ENCODE peak calls at places on chromosomes 4 and X, in four cellular contexts. Y, I, N and Q are unnamed samples.

GRCh38 chr4:114040319-114041116 is 61.1 kb upstream of the ARSJ start:
- DNase-seq in Y (peak; percentile 36), I (no peak), N (no peak), Q (peak; percentile 26)

GRCh38 chrX:115068896-115069295 is 51.5 kb upstream of the IL13RA2 start:
- DNase-seq in Y (no peak), I (no peak), N (no peak), Q (no peak)

GRCh38 chrX:151753313-151754041 is 18.9 kb downstream of the CNGA2 start:
- DNase-seq in Y (no peak), I (peak; percentile 13), N (peak; percentile 50), Q (peak; percentile 2)

GRCh38 chr4:185730849-185731608 is 81.0 kb downstream of the SORBS2 start:
- DNase-seq in Y (no peak), I (no peak), N (no peak), Q (no peak)

GRCh38 chr4:130077275-130077674 is 981.3 kb downstream of the C4orf33 start:
- DNase-seq in Y (no peak), I (no peak), N (no peak), Q (no peak)

GRCh38 chrX:24019448-24019847 is 7.5 kb downstream of the KLHL15 start:
- DNase-seq in Y (no peak), I (no peak), N (no peak), Q (no peak)

GRCh38 chr4:39825741-39826231 is 127.8 kb downstream of the UBE2K start:
- DNase-seq in Y (no peak), I (no peak), N (peak; percentile 23), Q (peak; percentile 71)

GRCh38 chr4:81255524-81255923 is 40.5 kb upstream of the PRKG2 start:
- DNase-seq in Y (no peak), I (no peak), N (no peak), Q (peak; percentile 93)

GRCh38 chr4:26191353-26191752 is 129.5 kb upstream of the RBPJ start:
- DNase-seq in Y (no peak), I (no peak), N (no peak), Q (peak; percentile 41)

GRCh38 chr4:211033-211511 is 86.8 kb downstream of the ZNF718 start:
- DNase-seq in Y (peak; percentile 28), I (no peak), N (no peak), Q (no peak)

GRCh38 chrX:39756086-39756883 is 341.5 kb downstream of the BCOR start:
- DNase-seq in Y (no peak), I (no peak), N (no peak), Q (no peak)

GRCh38 chr4:59223292-59223941 is 1976.7 kb upstream of the ADGRL3 start:
- DNase-seq in Y (no peak), I (no peak), N (no peak), Q (no peak)

GRCh38 chr4:71065991-71066390 is 72.5 kb downstream of the DCK start:
- DNase-seq in Y (no peak), I (no peak), N (no peak), Q (no peak)

GRCh38 chr4:2254665-2255500 is 7.0 kb downstream of the MXD4 start:
- DNase-seq in Y (no peak), I (no peak), N (no peak), Q (no peak)

GRCh38 chr4:85677286-85677685 is 202.3 kb downstream of the ARHGAP24 start:
- DNase-seq in Y (no peak), I (no peak), N (no peak), Q (no peak)

GRCh38 chr4:184722798-184723197 is 11.1 kb downstream of the CENPU start:
- DNase-seq in Y (no peak), I (no peak), N (no peak), Q (no peak)

GRCh38 chrX:140524556-140524955 is 19.7 kb upstream of the SOX3 start:
- DNase-seq in Y (no peak), I (no peak), N (no peak), Q (peak; percentile 55)

GRCh38 chr4:184765473-184766346 is 31.8 kb upstream of the CENPU start:
- DNase-seq in Y (no peak), I (no peak), N (no peak), Q (no peak)

GRCh38 chr4:142480244-142480643 is 365.9 kb downstream of the INPP4B start:
- DNase-seq in Y (no peak), I (no peak), N (no peak), Q (peak; percentile 37)

GRCh38 chr4:43330288-43330687 is 437.8 kb downstream of the GRXCR1 start:
- DNase-seq in Y (no peak), I (no peak), N (no peak), Q (peak; percentile 75)

GRCh38 chr4:53321988-53322289 is 43.9 kb downstream of the SCFD2 start:
- DNase-seq in Y (no peak), I (no peak), N (no peak), Q (no peak)

GRCh38 chr4:6252051-6252450 is 17.6 kb upstream of the WFS1 start:
- DNase-seq in Y (no peak), I (no peak), N (no peak), Q (no peak)

GRCh38 chr4:38322709-38323108 is 341.3 kb upstream of the KLF3 start:
- DNase-seq in Y (no peak), I (no peak), N (no peak), Q (peak; percentile 87)

GRCh38 chr4:165872443-165873297 is at the start of gene TLL1:
- DNase-seq in Y (no peak), I (no peak), N (peak; percentile 5), Q (no peak)

GRCh38 chr4:123892368-123892961 is 495.9 kb downstream of the SPRY1 start:
- DNase-seq in Y (no peak), I (no peak), N (no peak), Q (peak; percentile 0)

GRCh38 chr4:123893746-123894095 is 497.1 kb downstream of the SPRY1 start:
- DNase-seq in Y (no peak), I (no peak), N (no peak), Q (peak; percentile 34)

GRCh38 chr4:123890889-123891288 is 494.3 kb downstream of the SPRY1 start:
- DNase-seq in Y (no peak), I (no peak), N (no peak), Q (no peak)

GRCh38 chr4:123891901-123892300 is 495.3 kb downstream of the SPRY1 start:
- DNase-seq in Y (no peak), I (no peak), N (no peak), Q (no peak)

GRCh38 chr4:123892997-123893745 is 496.6 kb downstream of the SPRY1 start:
- DNase-seq in Y (no peak), I (peak; percentile 86), N (no peak), Q (peak; percentile 24)
- TF ChIP-seq USF2 in Y (no peak), I (no peak), N (no peak), Q (no peak)

DNA sequence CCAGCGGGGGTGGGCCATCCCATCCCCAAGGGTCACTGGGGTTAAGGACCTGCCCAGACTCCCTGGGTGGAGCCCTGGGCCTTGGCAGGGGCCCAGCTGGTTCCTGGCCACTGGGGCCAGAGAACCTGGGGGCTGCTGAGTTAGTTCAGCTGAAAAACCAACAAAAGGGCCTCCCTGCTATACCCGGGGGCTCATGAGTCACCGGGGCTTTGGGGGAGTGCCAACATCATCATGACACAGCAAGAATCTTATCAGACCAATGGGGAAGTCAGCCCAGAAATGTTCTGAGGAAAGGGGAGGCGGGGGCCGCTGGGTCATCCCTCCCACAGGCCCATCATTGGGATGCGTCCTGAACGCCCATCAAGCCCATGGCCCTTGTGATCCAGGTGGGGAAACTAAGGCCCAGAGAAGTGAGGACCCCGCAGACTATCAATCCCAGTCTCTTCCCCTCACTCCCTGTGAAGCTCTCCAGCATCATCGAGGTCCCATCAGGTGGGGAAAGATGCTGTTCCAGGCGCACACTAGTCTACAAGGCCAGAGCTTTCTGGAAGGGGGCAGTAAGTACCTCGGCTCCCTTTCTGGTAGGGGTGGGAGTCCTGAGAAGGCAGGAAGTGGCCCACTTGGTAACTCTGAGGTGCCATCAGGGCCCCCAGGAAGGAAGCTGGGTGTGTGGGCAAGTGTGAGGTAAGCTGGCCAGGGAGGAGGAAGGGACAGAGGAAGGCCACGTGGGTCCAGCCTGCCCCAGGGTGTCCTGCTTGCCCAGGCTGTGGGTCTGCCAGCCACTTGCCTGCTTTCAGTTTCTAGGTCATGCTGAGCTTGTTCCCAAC is 4.5 kb downstream of the G6PD start:
- DNase-seq in Y (no peak), I (peak; percentile 94), N (peak; percentile 77), Q (peak; percentile 94)
- TF ChIP-seq USF2 in Y (no peak), I (no peak), N (no peak), Q (no peak)

GRCh38 chrX:17687648-17688047 is 49.6 kb upstream of the SCML1 start:
- DNase-seq in Y (no peak), I (no peak), N (no peak), Q (no peak)

GRCh38 chrX:17697191-17697590 is 40.1 kb upstream of the SCML1 start:
- DNase-seq in Y (no peak), I (peak; percentile 56), N (no peak), Q (peak; percentile 15)

GRCh38 chrX:17689971-17690409 is 47.3 kb upstream of the SCML1 start:
- DNase-seq in Y (peak; percentile 7), I (peak; percentile 35), N (peak; percentile 35), Q (peak; percentile 72)

GRCh38 chrX:17692709-17693346 is 44.5 kb upstream of the SCML1 start:
- DNase-seq in Y (no peak), I (no peak), N (no peak), Q (peak; percentile 84)
- TF ChIP-seq USF2 in Y (no peak), I (no peak), N (no peak), Q (no peak)

GRCh38 chrX:111098874-111099273 is 2.9 kb downstream of the PAK3 start:
- DNase-seq in Y (no peak), I (peak; percentile 1), N (peak; percentile 31), Q (peak; percentile 11)
- TF ChIP-seq USF2 in Y (no peak), I (no peak), N (no peak), Q (no peak)

DNA sequence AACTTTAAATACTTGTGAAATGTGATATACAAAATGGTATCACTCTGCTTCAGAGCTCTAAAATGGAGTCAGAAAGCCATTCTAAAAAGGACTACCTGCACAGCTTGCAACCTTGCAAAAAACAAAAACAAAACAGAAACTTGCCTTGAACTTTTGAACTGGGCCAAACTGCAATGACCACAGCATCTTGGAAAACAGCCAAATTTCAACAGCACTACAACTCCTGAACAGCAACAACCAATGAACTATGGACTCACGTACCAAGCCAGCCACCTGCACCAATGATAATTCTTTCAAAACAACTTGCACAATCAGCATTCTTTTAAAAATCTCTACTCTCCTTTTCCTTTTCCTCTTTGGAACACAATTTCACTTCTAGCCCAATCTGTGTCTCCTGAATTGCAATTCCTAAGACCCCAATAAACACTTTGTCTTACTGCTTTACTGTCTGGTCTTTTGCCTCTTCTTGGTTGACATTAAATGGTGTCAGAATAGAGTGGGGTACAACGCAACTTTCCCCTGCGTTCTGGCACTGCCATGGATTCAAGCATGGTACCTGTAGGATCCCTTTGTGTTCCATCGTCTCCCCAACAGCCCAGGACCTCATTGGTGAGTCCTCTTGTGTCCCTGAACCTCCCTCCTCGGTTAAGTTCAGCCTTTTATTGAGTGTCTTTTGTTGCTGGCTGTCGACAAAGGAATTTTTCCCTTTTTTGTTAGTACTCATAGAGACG is 35.7 kb upstream of the FMR1 start:
- DNase-seq in Y (peak; percentile 64), I (peak; percentile 85), N (no peak), Q (no peak)
- TF ChIP-seq USF2 in Y (no peak), I (no peak), N (no peak), Q (no peak)